ENCODE peak calls at places on chromosomes 12 and 14, in eight cellular contexts. One of them, this sample, is unnamed.

GRCh38 chr12:124898200-124898950 is 16.1 kb downstream of the UBC start:
- DNase-seq in psoas muscle: peak
- DNase-seq in ureter: no peak
- DNase-seq in NCI-H1105 treated with DMSO at 0.1 percent for 48 hours: peak
- DNase-seq in GM13976: peak
- DNase-seq in uterus: no peak
- DNase-seq in colonic mucosa: peak
- DNase-seq in NAMALWA: peak
- DNase-seq in this sample: no peak

GRCh38 chr12:131102493-131102931 is 148.8 kb downstream of the ADGRD1 start:
- DNase-seq in NAMALWA: no peak
- DNase-seq in colonic mucosa: no peak
- DNase-seq in NCI-H1105 treated with DMSO at 0.1 percent for 48 hours: no peak
- DNase-seq in ureter: peak
- DNase-seq in uterus: no peak
- DNase-seq in psoas muscle: no peak
- DNase-seq in GM13976: no peak
- DNase-seq in this sample: no peak

GRCh38 chr12:48996794-48997718 is 2.1 kb downstream of the DDN start:
- DNase-seq in ureter: peak
- DNase-seq in psoas muscle: peak
- DNase-seq in NAMALWA: peak
- DNase-seq in GM13976: peak
- DNase-seq in uterus: peak
- DNase-seq in colonic mucosa: peak
- DNase-seq in NCI-H1105 treated with DMSO at 0.1 percent for 48 hours: peak
- DNase-seq in this sample: peak

GRCh38 chr12:51879102-51879501 is 8.8 kb upstream of the ANKRD33 start:
- DNase-seq in uterus: no peak
- DNase-seq in GM13976: no peak
- DNase-seq in psoas muscle: no peak
- DNase-seq in ureter: no peak
- DNase-seq in NAMALWA: no peak
- DNase-seq in NCI-H1105 treated with DMSO at 0.1 percent for 48 hours: no peak
- DNase-seq in colonic mucosa: no peak
- DNase-seq in this sample: no peak

GRCh38 chr12:109191621-109192250 is 75.3 kb downstream of the ACACB start:
- DNase-seq in psoas muscle: no peak
- DNase-seq in ureter: no peak
- DNase-seq in NCI-H1105 treated with DMSO at 0.1 percent for 48 hours: no peak
- DNase-seq in GM13976: no peak
- DNase-seq in NAMALWA: no peak
- DNase-seq in colonic mucosa: no peak
- DNase-seq in uterus: no peak
- DNase-seq in this sample: no peak

GRCh38 chr12:110862331-110862730 is 15.5 kb downstream of the CCDC63 start:
- DNase-seq in NCI-H1105 treated with DMSO at 0.1 percent for 48 hours: no peak
- DNase-seq in psoas muscle: no peak
- DNase-seq in uterus: no peak
- DNase-seq in GM13976: no peak
- DNase-seq in colonic mucosa: no peak
- DNase-seq in ureter: no peak
- DNase-seq in NAMALWA: no peak
- DNase-seq in this sample: no peak

GRCh38 chr12:32947203-32947795 is 50.7 kb upstream of the PKP2 start:
- DNase-seq in NCI-H1105 treated with DMSO at 0.1 percent for 48 hours: peak
- DNase-seq in NAMALWA: peak
- DNase-seq in psoas muscle: no peak
- DNase-seq in colonic mucosa: no peak
- DNase-seq in ureter: no peak
- DNase-seq in uterus: no peak
- DNase-seq in GM13976: no peak
- DNase-seq in this sample: no peak

GRCh38 chr12:49108958-49109404 is 1.7 kb downstream of the LMBR1L start:
- DNase-seq in NAMALWA: no peak
- DNase-seq in colonic mucosa: peak
- DNase-seq in GM13976: no peak
- DNase-seq in ureter: peak
- DNase-seq in uterus: peak
- DNase-seq in NCI-H1105 treated with DMSO at 0.1 percent for 48 hours: no peak
- DNase-seq in psoas muscle: peak
- DNase-seq in this sample: peak

GRCh38 chr12:52539024-52539820 is 13.7 kb downstream of the KRT71 start:
- DNase-seq in NAMALWA: no peak
- DNase-seq in psoas muscle: no peak
- DNase-seq in colonic mucosa: no peak
- DNase-seq in GM13976: no peak
- DNase-seq in NCI-H1105 treated with DMSO at 0.1 percent for 48 hours: peak
- DNase-seq in uterus: no peak
- DNase-seq in ureter: no peak
- DNase-seq in this sample: no peak

GRCh38 chr14:70886421-70887206 is 20.6 kb upstream of the PCNX1 start:
- DNase-seq in colonic mucosa: no peak
- DNase-seq in uterus: no peak
- DNase-seq in psoas muscle: no peak
- DNase-seq in GM13976: no peak
- DNase-seq in NAMALWA: no peak
- DNase-seq in NCI-H1105 treated with DMSO at 0.1 percent for 48 hours: no peak
- DNase-seq in ureter: no peak
- DNase-seq in this sample: no peak

GRCh38 chr12:63821781-63822251 is 22.7 kb upstream of the SRGAP1 start:
- DNase-seq in colonic mucosa: no peak
- DNase-seq in NAMALWA: no peak
- DNase-seq in ureter: no peak
- DNase-seq in psoas muscle: no peak
- DNase-seq in uterus: peak
- DNase-seq in NCI-H1105 treated with DMSO at 0.1 percent for 48 hours: no peak
- DNase-seq in GM13976: peak
- DNase-seq in this sample: no peak

GRCh38 chr14:61184117-61184516 is 97.0 kb downstream of the TMEM30B start:
- DNase-seq in GM13976: no peak
- DNase-seq in psoas muscle: no peak
- DNase-seq in ureter: no peak
- DNase-seq in colonic mucosa: no peak
- DNase-seq in NAMALWA: no peak
- DNase-seq in NCI-H1105 treated with DMSO at 0.1 percent for 48 hours: no peak
- DNase-seq in uterus: no peak
- DNase-seq in this sample: no peak

GRCh38 chr14:92906823-92907222 is 16.1 kb upstream of the CHGA start:
- DNase-seq in psoas muscle: no peak
- DNase-seq in uterus: no peak
- DNase-seq in NCI-H1105 treated with DMSO at 0.1 percent for 48 hours: no peak
- DNase-seq in ureter: no peak
- DNase-seq in NAMALWA: no peak
- DNase-seq in GM13976: no peak
- DNase-seq in colonic mucosa: no peak
- DNase-seq in this sample: no peak

GRCh38 chr14:58298477-58298879 is at the start of gene ARID4A:
- DNase-seq in GM13976: no peak
- DNase-seq in psoas muscle: peak
- DNase-seq in ureter: no peak
- DNase-seq in NAMALWA: no peak
- DNase-seq in colonic mucosa: peak
- DNase-seq in NCI-H1105 treated with DMSO at 0.1 percent for 48 hours: no peak
- DNase-seq in uterus: peak
- DNase-seq in this sample: no peak

GRCh38 chr12:219891-220352 is 6.0 kb upstream of the SLC6A12 start:
- DNase-seq in ureter: peak
- DNase-seq in psoas muscle: peak
- DNase-seq in colonic mucosa: peak
- DNase-seq in uterus: peak
- DNase-seq in GM13976: peak
- DNase-seq in NAMALWA: peak
- DNase-seq in NCI-H1105 treated with DMSO at 0.1 percent for 48 hours: peak
- DNase-seq in this sample: no peak

GRCh38 chr14:103127356-103127755 is 4.1 kb downstream of the TNFAIP2 start:
- DNase-seq in uterus: peak
- DNase-seq in GM13976: no peak
- DNase-seq in colonic mucosa: peak
- DNase-seq in psoas muscle: no peak
- DNase-seq in NCI-H1105 treated with DMSO at 0.1 percent for 48 hours: no peak
- DNase-seq in ureter: no peak
- DNase-seq in NAMALWA: no peak
- DNase-seq in this sample: no peak

GRCh38 chr14:80264698-80265097 is 53.4 kb upstream of the DIO2 start:
- DNase-seq in GM13976: no peak
- DNase-seq in ureter: no peak
- DNase-seq in uterus: no peak
- DNase-seq in NAMALWA: no peak
- DNase-seq in colonic mucosa: no peak
- DNase-seq in NCI-H1105 treated with DMSO at 0.1 percent for 48 hours: no peak
- DNase-seq in psoas muscle: no peak
- DNase-seq in this sample: no peak

GRCh38 chr14:70468731-70469130 is 16.8 kb downstream of the ADAM21 start:
- DNase-seq in colonic mucosa: no peak
- DNase-seq in NCI-H1105 treated with DMSO at 0.1 percent for 48 hours: no peak
- DNase-seq in NAMALWA: no peak
- DNase-seq in psoas muscle: no peak
- DNase-seq in GM13976: no peak
- DNase-seq in uterus: no peak
- DNase-seq in ureter: no peak
- DNase-seq in this sample: no peak

GRCh38 chr12:115569694-115570093 is 707.8 kb downstream of the MED13L start:
- DNase-seq in uterus: no peak
- DNase-seq in GM13976: no peak
- DNase-seq in psoas muscle: no peak
- DNase-seq in NCI-H1105 treated with DMSO at 0.1 percent for 48 hours: peak
- DNase-seq in ureter: no peak
- DNase-seq in NAMALWA: no peak
- DNase-seq in colonic mucosa: no peak
- DNase-seq in this sample: no peak

GRCh38 chr14:94132285-94132887 is 3.0 kb upstream of the IFI27L2 start:
- DNase-seq in NAMALWA: peak
- DNase-seq in ureter: no peak
- DNase-seq in uterus: no peak
- DNase-seq in NCI-H1105 treated with DMSO at 0.1 percent for 48 hours: peak
- DNase-seq in GM13976: peak
- DNase-seq in psoas muscle: no peak
- DNase-seq in colonic mucosa: peak
- DNase-seq in this sample: peak

GRCh38 chr12:56192582-56192981 is 3.3 kb upstream of the SMARCC2 start:
- DNase-seq in uterus: no peak
- DNase-seq in NAMALWA: no peak
- DNase-seq in ureter: no peak
- DNase-seq in NCI-H1105 treated with DMSO at 0.1 percent for 48 hours: no peak
- DNase-seq in GM13976: no peak
- DNase-seq in colonic mucosa: no peak
- DNase-seq in psoas muscle: no peak
- DNase-seq in this sample: no peak

GRCh38 chr12:106586535-106586802 is 3.7 kb downstream of the RFX4 start:
- DNase-seq in colonic mucosa: no peak
- DNase-seq in NCI-H1105 treated with DMSO at 0.1 percent for 48 hours: no peak
- DNase-seq in uterus: no peak
- DNase-seq in ureter: no peak
- DNase-seq in GM13976: no peak
- DNase-seq in NAMALWA: no peak
- DNase-seq in psoas muscle: no peak
- DNase-seq in this sample: no peak

GRCh38 chr12:122437656-122438121 is 15.2 kb upstream of the CLIP1 start:
- DNase-seq in ureter: peak
- DNase-seq in colonic mucosa: peak
- DNase-seq in NCI-H1105 treated with DMSO at 0.1 percent for 48 hours: peak
- DNase-seq in uterus: peak
- DNase-seq in psoas muscle: peak
- DNase-seq in NAMALWA: no peak
- DNase-seq in GM13976: no peak
- DNase-seq in this sample: peak

GRCh38 chr14:76917158-76917596 is 91.0 kb downstream of the LRRC74A start:
- DNase-seq in NCI-H1105 treated with DMSO at 0.1 percent for 48 hours: peak
- DNase-seq in NAMALWA: peak
- DNase-seq in ureter: no peak
- DNase-seq in GM13976: no peak
- DNase-seq in colonic mucosa: peak
- DNase-seq in psoas muscle: peak
- DNase-seq in uterus: peak
- DNase-seq in this sample: peak

GRCh38 chr12:6056406-6057211 is 67.9 kb downstream of the VWF start:
- DNase-seq in GM13976: no peak
- DNase-seq in NAMALWA: peak
- DNase-seq in NCI-H1105 treated with DMSO at 0.1 percent for 48 hours: no peak
- DNase-seq in psoas muscle: no peak
- DNase-seq in ureter: no peak
- DNase-seq in uterus: no peak
- DNase-seq in colonic mucosa: no peak
- DNase-seq in this sample: no peak

GRCh38 chr12:11732023-11732422 is 82.5 kb downstream of the ETV6 start:
- DNase-seq in psoas muscle: no peak
- DNase-seq in NCI-H1105 treated with DMSO at 0.1 percent for 48 hours: no peak
- DNase-seq in NAMALWA: peak
- DNase-seq in ureter: no peak
- DNase-seq in GM13976: no peak
- DNase-seq in colonic mucosa: no peak
- DNase-seq in uterus: no peak
- DNase-seq in this sample: no peak

GRCh38 chr12:115609356-115609755 is 668.1 kb downstream of the MED13L start:
- DNase-seq in colonic mucosa: no peak
- DNase-seq in psoas muscle: no peak
- DNase-seq in NCI-H1105 treated with DMSO at 0.1 percent for 48 hours: no peak
- DNase-seq in NAMALWA: no peak
- DNase-seq in ureter: no peak
- DNase-seq in uterus: no peak
- DNase-seq in GM13976: no peak
- DNase-seq in this sample: no peak

GRCh38 chr12:124677552-124678356 is 110.3 kb upstream of the NCOR2 start:
- DNase-seq in NCI-H1105 treated with DMSO at 0.1 percent for 48 hours: no peak
- DNase-seq in colonic mucosa: no peak
- DNase-seq in GM13976: no peak
- DNase-seq in NAMALWA: peak
- DNase-seq in psoas muscle: no peak
- DNase-seq in ureter: no peak
- DNase-seq in uterus: no peak
- DNase-seq in this sample: no peak

GRCh38 chr12:6197996-6198395 is 2.2 kb upstream of the CD9 start:
- DNase-seq in ureter: no peak
- DNase-seq in NAMALWA: no peak
- DNase-seq in colonic mucosa: no peak
- DNase-seq in NCI-H1105 treated with DMSO at 0.1 percent for 48 hours: no peak
- DNase-seq in uterus: no peak
- DNase-seq in psoas muscle: no peak
- DNase-seq in GM13976: no peak
- DNase-seq in this sample: no peak

GRCh38 chr14:26984318-26985177 is 386.7 kb upstream of the NOVA1 start:
- DNase-seq in ureter: peak
- DNase-seq in NAMALWA: peak
- DNase-seq in GM13976: no peak
- DNase-seq in psoas muscle: no peak
- DNase-seq in uterus: peak
- DNase-seq in NCI-H1105 treated with DMSO at 0.1 percent for 48 hours: peak
- DNase-seq in colonic mucosa: peak
- DNase-seq in this sample: peak

GRCh38 chr12:41998451-41998850 is 146.2 kb downstream of the GXYLT1 start:
- DNase-seq in ureter: no peak
- DNase-seq in colonic mucosa: no peak
- DNase-seq in uterus: no peak
- DNase-seq in GM13976: no peak
- DNase-seq in psoas muscle: no peak
- DNase-seq in NCI-H1105 treated with DMSO at 0.1 percent for 48 hours: no peak
- DNase-seq in NAMALWA: no peak
- DNase-seq in this sample: no peak

GRCh38 chr14:95935228-95935822 is 58.7 kb downstream of the TUNAR start:
- DNase-seq in psoas muscle: no peak
- DNase-seq in uterus: no peak
- DNase-seq in ureter: no peak
- DNase-seq in GM13976: no peak
- DNase-seq in NAMALWA: peak
- DNase-seq in NCI-H1105 treated with DMSO at 0.1 percent for 48 hours: no peak
- DNase-seq in colonic mucosa: no peak
- DNase-seq in this sample: no peak

GRCh38 chr12:10739157-10740118 is 16.3 kb upstream of the YBX3 start:
- DNase-seq in GM13976: no peak
- DNase-seq in psoas muscle: no peak
- DNase-seq in colonic mucosa: no peak
- DNase-seq in NAMALWA: no peak
- DNase-seq in NCI-H1105 treated with DMSO at 0.1 percent for 48 hours: no peak
- DNase-seq in uterus: no peak
- DNase-seq in ureter: no peak
- DNase-seq in this sample: no peak

GRCh38 chr14:54653764-54654469 is 87.0 kb downstream of the SAMD4A start:
- DNase-seq in NAMALWA: no peak
- DNase-seq in psoas muscle: peak
- DNase-seq in uterus: no peak
- DNase-seq in ureter: no peak
- DNase-seq in colonic mucosa: no peak
- DNase-seq in NCI-H1105 treated with DMSO at 0.1 percent for 48 hours: no peak
- DNase-seq in GM13976: no peak
- DNase-seq in this sample: peak